ENCODE peak calls at places on chromosomes 7 and 10, in four cellular contexts. S, Q, M and U are unnamed samples. For H3K9me3, the result is how much of the 10 kb centered on the place peaks cover.

GRCh38 chr7:42677751-42678231 is 234.1 kb downstream of the C7orf25 start:
- DNase-seq in S (no peak), Q (no peak), M (no peak), U (peak)

GRCh38 chr10:62692085-62692484 is 112.4 kb upstream of the ADO start:
- DNase-seq in S (no peak), Q (no peak), M (no peak), U (no peak)

GRCh38 chr7:106840342-106840741 is 24.7 kb upstream of the PIK3CG start:
- DNase-seq in S (no peak), Q (no peak), M (no peak), U (peak)

GRCh38 chr7:30971440-30971839 is 7.7 kb downstream of the GHRHR start:
- DNase-seq in S (no peak), Q (no peak), M (no peak), U (no peak)

GRCh38 chr7:81462672-81463071 is 307.2 kb downstream of the HGF start:
- DNase-seq in S (peak), Q (no peak), M (no peak), U (peak)

GRCh38 chr7:44678468-44679179 is 70.0 kb upstream of the ZMIZ2 start:
- DNase-seq in S (no peak), Q (peak), M (no peak), U (peak)

GRCh38 chr7:30926323-30926722 is 14.7 kb downstream of the AQP1 start:
- DNase-seq in S (no peak), Q (no peak), M (no peak), U (no peak)

GRCh38 chr7:135509589-135509838 is 388 bp downstream of the CNOT4 start:
- DNase-seq in S (no peak), Q (no peak), M (peak), U (peak)

GRCh38 chr10:77548157-77548556 is 89.5 kb downstream of the KCNMA1 start:
- DNase-seq in S (no peak), Q (no peak), M (no peak), U (no peak)

GRCh38 chr10:3852147-3852904 is 67.3 kb upstream of the KLF6 start:
- DNase-seq in S (peak), Q (peak), M (peak), U (peak)

GRCh38 chr10:22875584-22875983 is 52.3 kb upstream of the ARMC3 start:
- DNase-seq in S (no peak), Q (no peak), M (no peak), U (no peak)

GRCh38 chr7:144817001-144817400 is 18.9 kb downstream of the TPK1 start:
- DNase-seq in S (no peak), Q (no peak), M (no peak), U (no peak)

GRCh38 chr10:82020999-82021398 is 146.0 kb downstream of the NRG3 start:
- DNase-seq in S (no peak), Q (no peak), M (no peak), U (no peak)

GRCh38 chr10:70660722-70661121 is 11.6 kb upstream of the ADAMTS14 start:
- DNase-seq in S (no peak), Q (no peak), M (peak), U (no peak)

GRCh38 chr10:5318148-5318547 is 46.6 kb upstream of the UCN3 start:
- DNase-seq in S (no peak), Q (no peak), M (no peak), U (no peak)

GRCh38 chr10:82826132-82826531 is 951.1 kb downstream of the NRG3 start:
- DNase-seq in S (no peak), Q (no peak), M (no peak), U (no peak)

GRCh38 chr10:117240730-117241529 is at the start of gene SLC18A2:
- DNase-seq in S (no peak), Q (no peak), M (peak), U (no peak)

GRCh38 chr10:12351447-12351846 is 2.1 kb downstream of the CAMK1D start:
- DNase-seq in S (no peak), Q (no peak), M (no peak), U (no peak)

GRCh38 chr10:8058274-8059111 is 4.0 kb downstream of the GATA3 start:
- DNase-seq in S (no peak), Q (no peak), M (no peak), U (no peak)

GRCh38 chr10:71230656-71231025 is 18.3 kb downstream of the UNC5B start:
- DNase-seq in S (no peak), Q (no peak), M (no peak), U (no peak)

GRCh38 chr10:113175756-113176651 is 226.0 kb downstream of the TCF7L2 start:
- DNase-seq in S (no peak), Q (no peak), M (no peak), U (no peak)

GRCh38 chr7:129193892-129194291 is 5.5 kb downstream of the SMO start:
- DNase-seq in S (no peak), Q (no peak), M (no peak), U (no peak)

GRCh38 chr10:28432210-28432676 is 100.7 kb upstream of the WAC start:
- DNase-seq in S (peak), Q (peak), M (peak), U (peak)

GRCh38 chr10:20877554-20877953 is 19.6 kb downstream of the NEBL start:
- DNase-seq in S (no peak), Q (no peak), M (no peak), U (no peak)

GRCh38 chr10:97543025-97543546 is 29.5 kb upstream of the ANKRD2 start:
- DNase-seq in S (peak), Q (peak), M (peak), U (peak)

GRCh38 chr10:76916536-76916935 is 721.1 kb downstream of the KCNMA1 start:
- DNase-seq in S (no peak), Q (no peak), M (no peak), U (no peak)

GRCh38 chr10:59376817-59377340 is 14.5 kb upstream of the FAM13C start:
- DNase-seq in S (no peak), Q (no peak), M (no peak), U (no peak)

GRCh38 chr10:59375990-59376389 is 13.6 kb upstream of the FAM13C start:
- DNase-seq in S (no peak), Q (no peak), M (no peak), U (no peak)

GRCh38 chr10:59372543-59372942 is 10.2 kb upstream of the FAM13C start:
- DNase-seq in S (no peak), Q (no peak), M (no peak), U (peak)

DNA sequence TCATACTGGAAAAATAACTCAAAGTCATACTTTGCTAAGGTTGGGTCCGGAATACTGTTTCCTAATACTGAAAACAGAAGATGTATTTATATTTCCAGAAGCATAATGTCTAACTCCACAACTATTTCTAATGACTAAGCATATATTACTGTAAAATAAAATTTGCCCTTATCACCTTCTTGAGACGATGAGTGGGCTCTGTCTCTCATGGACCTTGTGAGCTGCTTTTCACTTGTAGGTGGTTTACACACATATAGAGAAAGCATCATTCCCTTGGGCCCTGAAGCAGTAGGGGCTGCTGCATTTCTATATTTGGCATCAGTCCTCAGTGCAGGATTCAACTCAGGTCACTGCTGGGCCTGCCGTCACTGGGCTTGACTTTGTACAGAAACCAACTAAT is 10.7 kb upstream of the FAM13C start:
- DNase-seq in S (no peak), Q (no peak), M (no peak), U (peak)
- H3K9me3 ChIP-seq in S (under half), Q (under half), M (under half), U (under half)

GRCh38 chr7:116454377-116454776 is 45.2 kb upstream of the CAV2 start:
- DNase-seq in S (no peak), Q (no peak), M (no peak), U (no peak)
- TF ChIP-seq MAFK in S (no peak), Q (no peak), M (no peak), U (no peak)

DNA sequence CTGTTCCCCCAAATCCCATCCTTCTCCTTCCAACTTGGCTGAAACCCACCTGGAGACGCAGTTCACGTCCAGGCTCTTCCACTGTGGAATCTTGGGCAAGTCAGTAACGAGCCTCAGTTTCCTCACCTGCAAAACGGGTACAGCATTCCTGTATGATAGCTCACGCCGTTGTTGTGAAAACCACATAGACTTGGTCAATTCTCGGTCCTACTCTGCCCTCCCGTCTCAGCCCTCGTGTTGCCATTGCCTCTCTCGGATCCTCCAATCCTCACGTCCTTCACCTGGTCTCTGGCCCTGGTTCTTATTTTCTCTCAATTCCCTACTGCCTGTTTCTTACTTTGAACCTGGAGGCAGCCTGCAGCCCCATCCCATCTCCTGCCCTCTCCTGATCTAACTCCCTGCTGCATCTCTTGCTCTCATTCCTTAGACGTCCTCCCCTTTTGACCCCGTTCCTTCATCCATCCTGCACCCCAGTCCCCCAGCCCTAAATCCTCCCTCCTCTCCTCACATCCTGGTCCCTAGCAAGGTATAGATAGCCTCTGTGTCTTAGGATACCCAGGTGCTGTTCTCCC is 2.0 kb upstream of the MUC12 start:
- DNase-seq in S (peak), Q (no peak), M (no peak), U (no peak)
- TF ChIP-seq CEBPB in S (no peak), Q (no peak), M (no peak), U (no peak)

GRCh38 chr7:157527686-157528085 is 190.9 kb downstream of the DNAJB6 start:
- DNase-seq in S (no peak), Q (no peak), M (no peak), U (no peak)
- H3K9me3 ChIP-seq in S (under half), Q (under half), M (under half), U (under half)

DNA sequence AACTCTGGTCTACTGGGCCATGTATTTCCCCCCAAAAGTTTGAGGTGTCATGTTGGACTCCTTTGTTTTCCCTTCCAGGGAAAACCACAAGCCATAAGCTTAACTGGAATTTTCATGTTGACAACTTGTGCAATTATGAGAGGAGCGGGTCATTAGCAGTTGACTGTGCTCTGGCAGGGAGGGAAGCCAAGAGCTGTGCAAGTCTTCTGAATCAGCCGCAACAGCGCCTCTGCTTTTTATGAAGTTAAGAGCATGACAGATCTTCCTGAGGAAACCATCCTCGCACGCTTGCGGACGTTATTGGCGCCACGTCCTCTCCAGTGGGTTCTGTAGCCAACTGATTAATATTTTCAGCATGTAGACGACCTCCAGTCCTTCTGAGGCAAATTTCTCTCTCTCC is 148.7 kb upstream of the MKI67 start:
- DNase-seq in S (no peak), Q (no peak), M (no peak), U (no peak)
- TF ChIP-seq MAFK in S (no peak), Q (no peak), M (no peak), U (no peak)

GRCh38 chr7:1575809-1576208 is 6.0 kb upstream of the PSMG3 start:
- DNase-seq in S (no peak), Q (no peak), M (no peak), U (no peak)

GRCh38 chr7:1580422-1581030 is 10.7 kb upstream of the PSMG3 start:
- DNase-seq in S (no peak), Q (no peak), M (peak), U (no peak)

GRCh38 chr7:1576521-1577253 is 6.9 kb upstream of the PSMG3 start:
- DNase-seq in S (no peak), Q (no peak), M (no peak), U (no peak)

GRCh38 chr7:1578513-1578912 is 8.7 kb upstream of the PSMG3 start:
- DNase-seq in S (no peak), Q (no peak), M (no peak), U (no peak)

DNA sequence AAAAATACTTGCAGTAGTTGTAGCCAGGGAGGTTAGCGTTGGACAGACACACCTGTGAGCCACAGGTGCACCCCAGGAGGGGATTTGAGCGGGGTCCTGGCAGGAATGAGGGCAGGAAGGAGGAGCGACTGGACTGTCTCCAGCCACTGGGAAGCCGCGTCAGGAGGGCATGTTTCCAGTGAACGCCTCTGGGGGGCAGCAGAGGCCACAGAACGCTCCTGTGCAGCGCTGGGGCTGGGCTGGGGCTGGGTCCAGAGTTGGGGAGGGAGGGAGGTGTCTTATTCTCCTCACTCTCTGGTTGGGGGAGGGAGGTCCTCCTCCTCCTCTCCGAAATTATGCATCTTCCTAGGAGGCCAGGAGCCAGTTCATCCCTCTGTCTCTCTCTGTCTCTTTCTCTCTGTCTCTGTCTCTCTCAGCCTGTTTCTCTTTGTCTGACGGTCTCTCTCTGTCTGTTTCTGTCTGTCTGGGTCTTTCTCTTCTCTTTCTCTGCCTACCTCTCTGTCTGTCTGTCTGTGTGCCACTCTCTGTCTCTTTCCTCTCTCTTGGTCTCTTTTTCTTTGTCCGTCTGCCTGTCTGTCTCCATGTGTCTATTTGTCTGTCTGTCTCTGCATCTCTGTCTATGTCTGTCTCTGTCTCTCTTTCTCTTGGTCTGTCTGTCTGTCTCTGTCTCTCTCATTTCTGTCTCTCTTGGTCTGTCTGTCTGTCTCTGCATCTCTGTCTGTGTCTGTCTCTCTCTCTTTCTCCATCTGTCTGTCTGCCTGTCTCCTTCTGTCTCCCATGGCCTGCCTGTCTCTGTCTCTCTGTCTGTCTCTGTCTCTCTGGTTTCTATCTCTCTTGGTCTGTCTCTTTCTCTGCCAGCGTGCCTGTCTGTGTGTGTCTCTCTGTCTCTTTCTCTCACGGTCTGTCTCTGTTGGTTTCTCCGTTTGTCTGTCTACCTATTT is 9.9 kb upstream of the PSMG3 start:
- DNase-seq in S (peak), Q (peak), M (peak), U (peak)
- TF ChIP-seq CEBPB in S (no peak), Q (no peak), M (no peak), U (no peak)

DNA sequence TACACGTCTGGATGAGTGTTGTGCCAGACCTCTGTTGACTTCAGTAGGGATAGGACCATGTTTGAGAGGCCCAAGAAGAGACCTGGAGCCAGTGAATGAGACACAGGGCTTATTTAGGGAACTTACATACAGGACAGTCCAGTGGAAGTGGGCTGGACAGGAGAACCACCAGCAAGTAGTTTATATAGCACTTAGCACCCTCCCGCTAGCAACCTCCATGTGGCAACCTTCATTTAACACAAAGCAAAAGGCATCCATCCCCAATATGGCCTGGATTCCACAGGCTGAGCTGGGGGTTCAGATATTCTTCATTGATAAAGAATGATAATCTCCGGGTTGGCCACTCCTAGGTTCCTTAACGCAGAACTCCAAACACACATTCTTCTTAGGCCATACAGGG is 93.7 kb downstream of the TRIM24 start:
- DNase-seq in S (no peak), Q (no peak), M (no peak), U (no peak)
- H3K9me3 ChIP-seq in S (under half), Q (under half), M (under half), U (under half)